ENCODE peak calls at places on chromosomes 13 and 19, in seven cellular contexts. W is mammary epithelial cell; C is PC-9; L is CD8-positive, alpha-beta memory T cell; R is pancreas; G is OCI-LY7; I is heart left ventricle. P is an unnamed sample.

GRCh38 chr13:20702530-20702929 is 969 bp upstream of the IL17D start:
- DNase-seq in I (no peak), R (no peak), G (peak; percentile 7), W (no peak), C (no peak), L (no peak), P (peak; percentile 44)

GRCh38 chr19:12786149-12786870 is 5.0 kb upstream of the JUNB start:
- DNase-seq in L (no peak), R (peak; percentile 88), I (peak; percentile 87), G (no peak), W (no peak), C (peak; percentile 94), P (no peak)

GRCh38 chr13:82341116-82341515 is 1541.2 kb downstream of the SLITRK1 start:
- DNase-seq in W (no peak), R (no peak), L (no peak), C (no peak), G (no peak), I (no peak), P (no peak)

GRCh38 chr13:83168575-83168974 is 713.7 kb downstream of the SLITRK1 start:
- DNase-seq in G (no peak), L (no peak), W (no peak), C (no peak), R (no peak), I (no peak), P (no peak)

GRCh38 chr19:58581227-58582141 is 8.3 kb upstream of the MZF1 start:
- DNase-seq in W (peak; percentile 72), G (peak; percentile 34), R (peak; percentile 78), C (no peak), I (peak; percentile 91), L (peak; percentile 86), P (peak; percentile 70)

GRCh38 chr19:50568321-50569022 is at the start of gene LRRC4B:
- DNase-seq in L (no peak), I (no peak), C (no peak), W (no peak), G (no peak), R (no peak), P (no peak)

GRCh38 chr13:21012211-21012610 is 49.2 kb downstream of the LATS2 start:
- DNase-seq in L (no peak), C (no peak), G (no peak), W (no peak), I (no peak), R (no peak), P (peak; percentile 89)

GRCh38 chr13:107124129-107124718 is 556.3 kb upstream of the ARGLU1 start:
- DNase-seq in W (no peak), I (no peak), G (peak; percentile 29), L (no peak), R (no peak), C (peak; percentile 37), P (peak; percentile 47)

GRCh38 chr19:2949939-2950285 is 5.1 kb upstream of the ZNF77 start:
- DNase-seq in W (no peak), I (no peak), G (peak; percentile 59), L (no peak), C (no peak), R (no peak), P (no peak)

GRCh38 chr19:5463959-5464358 is 8.7 kb downstream of the ZNRF4 start:
- DNase-seq in W (no peak), G (no peak), R (no peak), L (no peak), I (no peak), C (no peak), P (no peak)

GRCh38 chr19:54329476-54330165 is 9.3 kb downstream of the LILRA4 start:
- DNase-seq in I (no peak), W (no peak), L (no peak), C (no peak), G (no peak), R (no peak), P (no peak)

GRCh38 chr13:33194820-33195692 is 90.5 kb downstream of the STARD13 start:
- DNase-seq in G (no peak), I (no peak), L (no peak), R (peak; percentile 47), W (no peak), C (peak; percentile 73), P (peak; percentile 94)

GRCh38 chr13:66152596-66152995 is 1077.5 kb downstream of the PCDH9 start:
- DNase-seq in W (no peak), G (no peak), C (no peak), I (no peak), L (no peak), R (no peak), P (no peak)

DNA sequence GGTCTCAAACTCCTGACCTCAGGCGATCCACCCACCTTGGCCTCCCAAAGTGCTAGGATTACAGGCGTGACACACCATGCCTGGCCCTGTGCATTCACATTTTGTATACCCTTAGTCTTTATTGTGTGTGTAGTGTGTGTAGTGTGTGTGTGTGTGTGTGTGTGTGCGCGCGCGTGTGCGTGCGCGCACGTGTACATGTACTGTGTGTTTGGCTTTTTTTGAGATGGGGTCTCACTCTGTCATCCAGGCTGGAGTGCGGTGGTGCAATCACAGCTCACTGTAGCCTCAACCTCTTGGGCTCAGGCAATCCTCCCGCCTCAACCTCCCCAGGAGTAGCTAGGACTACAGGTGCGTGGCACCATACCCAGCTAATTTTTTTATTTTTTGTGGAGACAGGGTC is 22.1 kb downstream of the ITM2B start:
- DNase-seq in I (no peak), W (no peak), G (no peak), L (no peak), R (no peak), C (no peak), P (no peak)
- H3K4me1 ChIP-seq in I (peaks cover 38% of the 10 kb centered on the region), W (no peaks in the 10 kb centered on the region), G (no peaks in the 10 kb centered on the region), L (peaks cover 22% of the 10 kb centered on the region), R (peaks cover 60% of the 10 kb centered on the region), C (no peaks in the 10 kb centered on the region), P (no peaks in the 10 kb centered on the region)

GRCh38 chr19:55373993-55374757 is 2.5 kb upstream of the TMEM190 start:
- DNase-seq in W (no peak), G (no peak), R (no peak), C (no peak), I (no peak), L (no peak), P (peak; percentile 35)
- H3K4me1 ChIP-seq in W (peaks cover 23% of the 10 kb centered on the region), G (no peaks in the 10 kb centered on the region), R (no peaks in the 10 kb centered on the region), C (peaks cover 50% of the 10 kb centered on the region), I (peaks cover 27% of the 10 kb centered on the region), L (peaks cover 6% of the 10 kb centered on the region), P (peaks cover 9% of the 10 kb centered on the region)

DNA sequence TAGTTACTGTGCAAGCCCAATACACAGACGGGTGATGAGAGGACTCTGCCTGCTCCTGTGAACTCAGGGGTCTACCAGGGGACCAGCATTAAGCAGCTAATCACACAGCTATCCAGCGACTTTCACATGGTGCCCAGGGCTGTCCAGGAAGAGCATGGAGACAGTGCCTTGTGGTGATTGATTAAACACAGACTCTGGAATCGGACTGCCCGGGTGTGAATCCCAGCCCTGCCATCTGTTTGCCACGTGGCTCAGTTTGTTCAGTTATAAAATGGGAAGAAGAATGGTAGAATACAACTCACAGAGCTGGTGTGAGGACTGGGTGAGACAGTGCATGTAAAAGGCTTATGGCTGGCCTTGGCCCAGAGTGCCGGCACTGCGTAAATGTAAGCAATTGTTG is 42.1 kb upstream of the NPAS1 start:
- DNase-seq in R (no peak), I (no peak), L (no peak), C (no peak), G (no peak), W (no peak), P (no peak)
- H3K4me1 ChIP-seq in R (peaks cover 32% of the 10 kb centered on the region), I (peaks cover 92% of the 10 kb centered on the region), L (peaks cover 38% of the 10 kb centered on the region), C (peaks cover 30% of the 10 kb centered on the region), G (no peaks in the 10 kb centered on the region), W (peaks cover 14% of the 10 kb centered on the region), P (peaks cover 42% of the 10 kb centered on the region)

GRCh38 chr19:56107626-56108351 is 13.3 kb downstream of the ZNF787 start:
- DNase-seq in C (peak; percentile 8), G (no peak), I (no peak), R (no peak), W (no peak), L (no peak), P (no peak)
- H3K4me1 ChIP-seq in C (peaks cover 20% of the 10 kb centered on the region), G (peaks cover 26% of the 10 kb centered on the region), I (peaks cover 76% of the 10 kb centered on the region), R (peaks cover 47% of the 10 kb centered on the region), W (peaks cover 31% of the 10 kb centered on the region), L (peaks cover 22% of the 10 kb centered on the region), P (peaks cover 25% of the 10 kb centered on the region)

DNA sequence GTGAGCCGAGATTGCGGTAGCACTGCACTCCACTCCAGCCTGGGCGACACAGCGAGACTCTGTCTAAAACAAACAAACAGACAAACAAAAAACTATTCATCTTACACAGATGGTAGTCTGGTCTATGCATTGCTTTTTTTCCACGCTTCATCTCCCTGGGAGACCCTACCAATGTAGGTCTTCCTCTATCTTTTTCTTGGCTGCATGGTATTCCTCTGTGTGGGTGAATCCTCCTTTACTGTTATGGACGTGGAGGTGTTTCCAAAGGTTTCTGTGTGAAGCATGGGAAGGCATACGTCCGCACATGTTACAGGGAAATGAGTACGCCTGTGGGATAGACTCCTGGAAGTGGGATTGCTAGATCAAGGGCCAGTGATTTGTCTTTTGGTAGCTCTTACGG is 5.6 kb downstream of the BICRA start:
- DNase-seq in L (no peak), C (no peak), G (no peak), W (no peak), R (no peak), I (no peak), P (no peak)
- H3K4me1 ChIP-seq in L (peaks cover 22% of the 10 kb centered on the region), C (peaks cover 11% of the 10 kb centered on the region), G (peaks cover 18% of the 10 kb centered on the region), W (peaks cover 12% of the 10 kb centered on the region), R (peaks cover 7% of the 10 kb centered on the region), I (peaks cover 68% of the 10 kb centered on the region), P (peaks cover 4% of the 10 kb centered on the region)

GRCh38 chr13:100611678-100612492 is 23.3 kb upstream of the GGACT start:
- DNase-seq in L (no peak), G (no peak), I (no peak), W (peak; percentile 73), C (no peak), R (peak; percentile 23), P (peak; percentile 49)

GRCh38 chr13:100608906-100609305 is 20.3 kb upstream of the GGACT start:
- DNase-seq in C (no peak), W (no peak), G (no peak), R (no peak), I (no peak), L (no peak), P (no peak)

GRCh38 chr13:100604909-100605308 is 16.3 kb upstream of the GGACT start:
- DNase-seq in W (no peak), R (no peak), I (no peak), G (no peak), L (no peak), C (no peak), P (no peak)

GRCh38 chr13:100610399-100611347 is 22.1 kb upstream of the GGACT start:
- DNase-seq in W (no peak), L (no peak), C (no peak), R (no peak), G (peak; percentile 37), I (no peak), P (no peak)
- H3K4me1 ChIP-seq in W (no peaks in the 10 kb centered on the region), L (peaks cover 13% of the 10 kb centered on the region), C (no peaks in the 10 kb centered on the region), R (no peaks in the 10 kb centered on the region), G (peaks cover 13% of the 10 kb centered on the region), I (no peaks in the 10 kb centered on the region), P (no peaks in the 10 kb centered on the region)

DNA sequence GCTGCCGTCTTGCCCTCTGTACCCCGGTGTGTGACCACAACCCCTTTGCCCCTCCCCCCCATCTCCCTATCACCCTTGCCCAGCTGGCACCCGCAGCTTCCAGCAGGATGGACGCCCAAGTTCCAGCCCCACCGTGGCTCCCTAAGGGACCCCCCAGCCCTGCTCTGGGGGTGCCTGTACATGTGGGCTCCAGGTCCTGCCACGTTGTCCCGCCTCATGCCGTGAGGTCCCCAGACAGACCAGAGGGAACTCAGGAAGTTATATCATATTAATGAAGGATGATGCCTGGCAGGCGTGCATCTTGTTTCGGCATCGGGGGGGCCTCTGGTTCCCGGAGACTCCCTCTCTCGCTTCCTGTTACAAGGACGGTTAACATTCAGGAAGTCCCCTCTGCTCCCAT is 1.6 kb upstream of the PTGIR start:
- DNase-seq in G (no peak), I (peak; percentile 60), C (no peak), W (no peak), R (no peak), L (no peak), P (no peak)
- H3K4me1 ChIP-seq in G (peaks cover 14% of the 10 kb centered on the region), I (peaks cover 44% of the 10 kb centered on the region), C (peaks cover 5% of the 10 kb centered on the region), W (peaks cover 10% of the 10 kb centered on the region), R (no peaks in the 10 kb centered on the region), L (peaks cover 19% of the 10 kb centered on the region), P (peaks cover 26% of the 10 kb centered on the region)